ENCODE peak calls at places on chromosomes 6 and 20, in six cellular contexts. K is MV-4-11, E is cardiac septum, O is RWPE1, D is Right ventricle myocardium superior, W is HTR-8/SVneo. U is an unnamed sample.

GRCh38 chr20:35820715-35821114 is 48.9 kb downstream of the PHF20 start:
- DNase-seq in K (no peak), E (no peak), O (peak; percentile 42), D (no peak), W (peak; percentile 34), U (no peak)

GRCh38 chr6:12371641-12372146 is 81.5 kb downstream of the EDN1 start:
- DNase-seq in K (no peak), E (no peak), O (peak; percentile 41), D (no peak), W (no peak), U (no peak)

GRCh38 chr6:144820270-144820669 is 535.1 kb downstream of the UTRN start:
- DNase-seq in K (no peak), E (no peak), O (no peak), D (no peak), W (no peak), U (no peak)

GRCh38 chr6:6724319-6725119 is 136.0 kb downstream of the LY86 start:
- DNase-seq in K (peak; percentile 71), E (no peak), O (peak; percentile 67), D (peak; percentile 86), W (peak; percentile 61), U (peak; percentile 80)

GRCh38 chr6:129110687-129111343 is 227.9 kb downstream of the LAMA2 start:
- DNase-seq in K (no peak), E (no peak), O (no peak), D (no peak), W (no peak), U (no peak)

GRCh38 chr6:32718879-32719278 is 22.3 kb upstream of the HLA-DQA2 start:
- DNase-seq in K (no peak), E (no peak), O (no peak), D (no peak), W (no peak), U (no peak)

GRCh38 chr20:35273449-35274171 is 4.3 kb downstream of the MMP24OS start:
- DNase-seq in K (no peak), E (no peak), O (no peak), D (peak; percentile 68), W (no peak), U (no peak)

GRCh38 chr6:20681243-20681684 is 147.0 kb downstream of the CDKAL1 start:
- DNase-seq in K (no peak), E (no peak), O (no peak), D (no peak), W (no peak), U (no peak)

GRCh38 chr20:58721951-58722371 is 29.4 kb downstream of the NPEPL1 start:
- DNase-seq in K (no peak), E (peak; percentile 56), O (no peak), D (peak; percentile 42), W (no peak), U (no peak)

GRCh38 chr6:18053555-18054445 is 66.4 kb upstream of the KIF13A start:
- DNase-seq in K (peak; percentile 42), E (no peak), O (no peak), D (no peak), W (no peak), U (no peak)

GRCh38 chr20:31717478-31717946 is 5.2 kb downstream of the BCL2L1 start:
- DNase-seq in K (no peak), E (no peak), O (no peak), D (no peak), W (no peak), U (no peak)

GRCh38 chr20:48901326-48901725 is 20.2 kb upstream of the ARFGEF2 start:
- DNase-seq in K (peak; percentile 89), E (no peak), O (no peak), D (no peak), W (no peak), U (no peak)

GRCh38 chr20:23622839-23623343 is 14.9 kb downstream of the CST3 start:
- DNase-seq in K (peak; percentile 54), E (peak; percentile 78), O (peak; percentile 96), D (peak; percentile 83), W (peak; percentile 67), U (no peak)

GRCh38 chr6:147507162-147508072 is 1.1 kb upstream of the SAMD5 start:
- DNase-seq in K (no peak), E (no peak), O (peak; percentile 22), D (no peak), W (peak; percentile 26), U (peak; percentile 25)

GRCh38 chr6:129184808-129185366 is 301.9 kb downstream of the LAMA2 start:
- DNase-seq in K (no peak), E (no peak), O (no peak), D (no peak), W (no peak), U (no peak)

U was measured in endothelial cell.